ENCODE peak calls at places on chromosomes 4 and X, in seven cellular contexts. One of them, this sample, is unnamed.

GRCh38 chr4:112214397-112215264 is 17.0 kb upstream of the AP1AR start:
- DNase-seq in H1: no peak
- DNase-seq in SK-N-SH: peak
- DNase-seq in GM12878: no peak
- DNase-seq in HCT116: peak
- DNase-seq in Panc1: no peak
- DNase-seq in HepG2: peak
- DNase-seq in this sample: peak

GRCh38 chr4:36177946-36178345 is 66.4 kb downstream of the ARAP2 start:
- DNase-seq in Panc1: no peak
- DNase-seq in GM12878: no peak
- DNase-seq in H1: no peak
- DNase-seq in HCT116: no peak
- DNase-seq in HepG2: no peak
- DNase-seq in SK-N-SH: no peak
- DNase-seq in this sample: no peak

GRCh38 chr4:65521666-65522065 is 148.6 kb downstream of the EPHA5 start:
- DNase-seq in HepG2: no peak
- DNase-seq in GM12878: no peak
- DNase-seq in SK-N-SH: no peak
- DNase-seq in HCT116: no peak
- DNase-seq in H1: no peak
- DNase-seq in Panc1: no peak
- DNase-seq in this sample: no peak

GRCh38 chr4:24032371-24032989 is 142.6 kb upstream of the PPARGC1A start:
- DNase-seq in H1: no peak
- DNase-seq in SK-N-SH: peak
- DNase-seq in HepG2: peak
- DNase-seq in GM12878: no peak
- DNase-seq in Panc1: no peak
- DNase-seq in HCT116: no peak
- DNase-seq in this sample: peak

GRCh38 chr4:62952366-62952765 is 1456.9 kb downstream of the TECRL start:
- DNase-seq in Panc1: no peak
- DNase-seq in GM12878: no peak
- DNase-seq in HepG2: no peak
- DNase-seq in HCT116: no peak
- DNase-seq in SK-N-SH: no peak
- DNase-seq in H1: no peak
- DNase-seq in this sample: no peak

GRCh38 chrX:77448170-77448569 is 981 bp downstream of the FGF16 start:
- DNase-seq in H1: peak
- DNase-seq in HCT116: no peak
- DNase-seq in SK-N-SH: no peak
- DNase-seq in Panc1: no peak
- DNase-seq in GM12878: no peak
- DNase-seq in HepG2: no peak
- DNase-seq in this sample: no peak

GRCh38 chrX:9339603-9340569 is 125.0 kb upstream of the TBL1X start:
- DNase-seq in HepG2: no peak
- DNase-seq in H1: no peak
- DNase-seq in SK-N-SH: no peak
- DNase-seq in HCT116: no peak
- DNase-seq in GM12878: no peak
- DNase-seq in Panc1: no peak
- DNase-seq in this sample: no peak

GRCh38 chrX:81202989-81203388 is 1.1 kb downstream of the SH3BGRL start:
- DNase-seq in HCT116: no peak
- DNase-seq in H1: no peak
- DNase-seq in SK-N-SH: no peak
- DNase-seq in GM12878: no peak
- DNase-seq in HepG2: no peak
- DNase-seq in Panc1: no peak
- DNase-seq in this sample: no peak

GRCh38 chr4:177638871-177639270 is 196.6 kb upstream of the AGA start:
- DNase-seq in GM12878: no peak
- DNase-seq in Panc1: no peak
- DNase-seq in H1: no peak
- DNase-seq in HepG2: no peak
- DNase-seq in HCT116: no peak
- DNase-seq in SK-N-SH: no peak
- DNase-seq in this sample: no peak

GRCh38 chr4:183637461-183637860 is 21.5 kb downstream of the RWDD4 start:
- DNase-seq in HCT116: no peak
- DNase-seq in HepG2: no peak
- DNase-seq in SK-N-SH: no peak
- DNase-seq in Panc1: no peak
- DNase-seq in GM12878: no peak
- DNase-seq in H1: no peak
- DNase-seq in this sample: no peak

GRCh38 chr4:6634746-6635145 is 5.7 kb upstream of the MRFAP1 start:
- DNase-seq in HCT116: no peak
- DNase-seq in H1: no peak
- DNase-seq in GM12878: no peak
- DNase-seq in Panc1: no peak
- DNase-seq in HepG2: no peak
- DNase-seq in SK-N-SH: no peak
- DNase-seq in this sample: no peak

GRCh38 chrX:16845686-16846085 is 24.5 kb downstream of the RBBP7 start:
- DNase-seq in H1: no peak
- DNase-seq in SK-N-SH: no peak
- DNase-seq in HCT116: no peak
- DNase-seq in GM12878: no peak
- DNase-seq in HepG2: no peak
- DNase-seq in Panc1: no peak
- DNase-seq in this sample: no peak

GRCh38 chrX:42241421-42241820 is 318.1 kb upstream of the CASK start:
- DNase-seq in GM12878: no peak
- DNase-seq in H1: no peak
- DNase-seq in SK-N-SH: no peak
- DNase-seq in Panc1: no peak
- DNase-seq in HCT116: no peak
- DNase-seq in HepG2: no peak
- DNase-seq in this sample: no peak

GRCh38 chr4:159390648-159391047 is 287.8 kb downstream of the RAPGEF2 start:
- DNase-seq in H1: no peak
- DNase-seq in HCT116: peak
- DNase-seq in SK-N-SH: no peak
- DNase-seq in HepG2: peak
- DNase-seq in Panc1: no peak
- DNase-seq in GM12878: no peak
- DNase-seq in this sample: peak

GRCh38 chr4:40933272-40934053 is 183.7 kb downstream of the NSUN7 start:
- DNase-seq in HCT116: no peak
- DNase-seq in Panc1: no peak
- DNase-seq in SK-N-SH: peak
- DNase-seq in H1: no peak
- DNase-seq in GM12878: no peak
- DNase-seq in HepG2: no peak
- DNase-seq in this sample: no peak

GRCh38 chrX:153762636-153763173 is 1.3 kb upstream of the PLXNB3 start:
- DNase-seq in HCT116: no peak
- DNase-seq in SK-N-SH: no peak
- DNase-seq in H1: no peak
- DNase-seq in HepG2: no peak
- DNase-seq in Panc1: no peak
- DNase-seq in GM12878: no peak
- DNase-seq in this sample: no peak

GRCh38 chr4:4427478-4427870 is 40.6 kb downstream of the NSG1 start:
- DNase-seq in HepG2: no peak
- DNase-seq in GM12878: no peak
- DNase-seq in HCT116: peak
- DNase-seq in H1: no peak
- DNase-seq in Panc1: no peak
- DNase-seq in SK-N-SH: no peak
- DNase-seq in this sample: no peak

GRCh38 chr4:130608121-130608520 is 1512.2 kb downstream of the C4orf33 start:
- DNase-seq in HCT116: no peak
- DNase-seq in HepG2: no peak
- DNase-seq in Panc1: no peak
- DNase-seq in SK-N-SH: no peak
- DNase-seq in GM12878: no peak
- DNase-seq in H1: no peak
- DNase-seq in this sample: no peak

GRCh38 chr4:185237185-185237584 is 27.8 kb downstream of the SNX25 start:
- DNase-seq in H1: no peak
- DNase-seq in SK-N-SH: no peak
- DNase-seq in Panc1: no peak
- DNase-seq in GM12878: no peak
- DNase-seq in HCT116: no peak
- DNase-seq in HepG2: no peak
- DNase-seq in this sample: no peak

GRCh38 chr4:165826166-165826565 is 46.9 kb upstream of the TLL1 start:
- DNase-seq in GM12878: no peak
- DNase-seq in Panc1: no peak
- DNase-seq in HepG2: no peak
- DNase-seq in HCT116: no peak
- DNase-seq in H1: no peak
- DNase-seq in SK-N-SH: no peak
- DNase-seq in this sample: no peak

GRCh38 chr4:133148690-133149363 is at the start of gene PCDH10:
- DNase-seq in SK-N-SH: peak
- DNase-seq in HepG2: peak
- DNase-seq in HCT116: no peak
- DNase-seq in GM12878: no peak
- DNase-seq in Panc1: no peak
- DNase-seq in H1: peak
- DNase-seq in this sample: peak

GRCh38 chr4:16931906-16932305 is 33.5 kb upstream of the LDB2 start:
- DNase-seq in SK-N-SH: no peak
- DNase-seq in Panc1: no peak
- DNase-seq in GM12878: no peak
- DNase-seq in H1: no peak
- DNase-seq in HCT116: no peak
- DNase-seq in HepG2: no peak
- DNase-seq in this sample: no peak
- TF ChIP-seq SIN3A in SK-N-SH: no peak
- TF ChIP-seq SIN3A in Panc1: no peak
- TF ChIP-seq SIN3A in GM12878: no peak
- TF ChIP-seq SIN3A in H1: no peak
- TF ChIP-seq SIN3A in HCT116: no peak
- TF ChIP-seq SIN3A in HepG2: no peak
- TF ChIP-seq SIN3A in this sample: no peak

GRCh38 chrX:150899191-150899757 is 806 bp upstream of the CD99L2 start:
- DNase-seq in Panc1: no peak
- DNase-seq in HepG2: no peak
- DNase-seq in HCT116: no peak
- DNase-seq in SK-N-SH: peak
- DNase-seq in H1: no peak
- DNase-seq in GM12878: no peak
- DNase-seq in this sample: peak
- TF ChIP-seq SIN3A in Panc1: no peak
- TF ChIP-seq SIN3A in HepG2: no peak
- TF ChIP-seq SIN3A in HCT116: no peak
- TF ChIP-seq SIN3A in SK-N-SH: no peak
- TF ChIP-seq SIN3A in H1: no peak
- TF ChIP-seq SIN3A in GM12878: no peak
- TF ChIP-seq SIN3A in this sample: no peak

DNA sequence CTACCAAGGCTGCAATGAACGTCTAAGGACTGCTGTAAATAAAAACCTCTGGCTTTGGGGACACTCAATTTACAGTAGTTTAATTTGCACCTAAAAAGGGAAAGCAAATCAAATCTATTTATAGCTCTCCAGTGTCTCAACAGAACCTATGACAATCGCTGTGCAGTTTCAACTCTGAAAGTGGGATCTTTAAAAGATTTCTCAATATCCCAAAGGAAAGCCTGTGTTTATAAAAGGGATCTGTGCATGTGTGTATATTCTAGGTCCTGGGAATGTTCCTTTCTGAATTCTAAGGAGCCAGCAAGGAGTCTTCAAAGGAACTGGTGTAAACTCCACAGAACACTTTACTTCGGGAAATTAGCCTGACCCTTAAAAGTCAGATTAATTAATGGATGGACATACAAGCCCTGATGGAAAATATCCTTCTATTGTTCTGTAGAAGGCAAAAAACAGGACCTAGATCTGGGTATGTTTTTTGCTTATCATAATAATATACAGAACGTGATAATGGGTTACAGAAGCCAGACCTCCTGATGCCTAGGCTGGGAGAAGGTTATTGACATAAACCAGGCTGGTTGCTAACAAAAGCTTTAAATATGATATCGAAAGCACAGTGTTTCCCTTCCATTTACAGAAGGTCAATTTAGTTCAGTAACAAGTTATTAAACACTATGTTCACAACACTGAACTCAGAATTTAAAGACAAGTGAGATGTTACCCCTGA is 53.2 kb downstream of the AFAP1 start:
- DNase-seq in GM12878: no peak
- DNase-seq in HepG2: no peak
- DNase-seq in H1: no peak
- DNase-seq in SK-N-SH: peak
- DNase-seq in HCT116: no peak
- DNase-seq in Panc1: no peak
- DNase-seq in this sample: no peak
- TF ChIP-seq SIN3A in GM12878: no peak
- TF ChIP-seq SIN3A in HepG2: no peak
- TF ChIP-seq SIN3A in H1: no peak
- TF ChIP-seq SIN3A in SK-N-SH: no peak
- TF ChIP-seq SIN3A in HCT116: no peak
- TF ChIP-seq SIN3A in Panc1: no peak
- TF ChIP-seq SIN3A in this sample: no peak

GRCh38 chr4:10584042-10584441 is 100.5 kb downstream of the CLNK start:
- DNase-seq in HepG2: peak
- DNase-seq in SK-N-SH: no peak
- DNase-seq in Panc1: no peak
- DNase-seq in H1: no peak
- DNase-seq in HCT116: no peak
- DNase-seq in GM12878: peak
- DNase-seq in this sample: no peak

GRCh38 chr4:10581022-10581421 is 103.5 kb downstream of the CLNK start:
- DNase-seq in HCT116: no peak
- DNase-seq in SK-N-SH: no peak
- DNase-seq in HepG2: no peak
- DNase-seq in Panc1: no peak
- DNase-seq in H1: no peak
- DNase-seq in GM12878: no peak
- DNase-seq in this sample: no peak

GRCh38 chr4:10579700-10580099 is 104.9 kb downstream of the CLNK start:
- DNase-seq in SK-N-SH: no peak
- DNase-seq in H1: no peak
- DNase-seq in HepG2: no peak
- DNase-seq in GM12878: no peak
- DNase-seq in Panc1: no peak
- DNase-seq in HCT116: no peak
- DNase-seq in this sample: no peak

GRCh38 chr4:10582059-10582686 is 102.4 kb downstream of the CLNK start:
- DNase-seq in HepG2: peak
- DNase-seq in GM12878: no peak
- DNase-seq in SK-N-SH: peak
- DNase-seq in H1: no peak
- DNase-seq in HCT116: peak
- DNase-seq in Panc1: peak
- DNase-seq in this sample: peak

DNA sequence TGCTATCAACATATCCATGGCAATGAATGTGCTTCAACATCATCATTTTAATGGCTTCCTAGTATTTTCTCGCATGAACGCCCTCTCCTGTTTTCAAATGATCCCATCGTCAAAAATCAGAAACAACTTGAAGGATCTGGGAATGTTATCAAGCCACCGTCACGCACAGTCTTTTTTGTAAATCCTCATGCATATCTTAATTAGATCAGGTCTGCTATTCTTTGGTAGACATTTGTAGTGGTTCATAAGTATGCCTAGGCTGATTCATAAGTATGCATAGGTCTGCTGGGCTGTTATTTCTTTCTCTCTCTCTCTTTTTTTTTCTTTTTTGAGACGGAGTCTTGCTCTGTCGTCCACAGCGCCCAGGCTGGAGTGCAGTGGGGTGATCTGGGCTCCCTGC is 101.6 kb downstream of the CLNK start:
- DNase-seq in SK-N-SH: no peak
- DNase-seq in H1: no peak
- DNase-seq in HCT116: no peak
- DNase-seq in GM12878: no peak
- DNase-seq in HepG2: no peak
- DNase-seq in Panc1: no peak
- DNase-seq in this sample: no peak
- TF ChIP-seq SIN3A in SK-N-SH: no peak
- TF ChIP-seq SIN3A in H1: no peak
- TF ChIP-seq SIN3A in HCT116: no peak
- TF ChIP-seq SIN3A in GM12878: no peak
- TF ChIP-seq SIN3A in HepG2: no peak
- TF ChIP-seq SIN3A in Panc1: no peak
- TF ChIP-seq SIN3A in this sample: no peak